ENCODE peak calls at places on chromosomes 1 and 21, in seven cellular contexts. Z, Y, U, V, P, C and T are unnamed samples.

GRCh38 chr1:94608852-94609570 is 67.5 kb upstream of the F3 start:
- DNase-seq in C (no peak), V (no peak), P (no peak), Y (no peak), Z (no peak), U (no peak), T (no peak)

GRCh38 chr1:41516168-41516961 is 31.9 kb upstream of the EDN2 start:
- DNase-seq in V (peak), Y (peak), Z (peak), P (peak), U (peak), C (peak), T (peak)

GRCh38 chr1:24110642-24111263 is 1.2 kb downstream of the MYOM3 start:
- DNase-seq in Z (no peak), U (no peak), P (no peak), Y (no peak), V (no peak), C (no peak), T (no peak)

GRCh38 chr1:117367769-117368059 is 465 bp downstream of the MAN1A2 start:
- DNase-seq in C (no peak), Y (peak), P (no peak), U (no peak), V (no peak), Z (no peak), T (no peak)

GRCh38 chr1:182716740-182717720 is 32.6 kb upstream of the RGS8 start:
- DNase-seq in Y (no peak), U (no peak), P (no peak), V (no peak), Z (no peak), C (no peak), T (no peak)

GRCh38 chr1:211009944-211010343 is 124.0 kb downstream of the KCNH1 start:
- DNase-seq in Z (no peak), V (no peak), U (no peak), P (no peak), Y (no peak), C (no peak), T (no peak)

GRCh38 chr1:32753532-32754281 is 51.1 kb upstream of the SYNC start:
- DNase-seq in V (peak), Z (peak), C (no peak), P (peak), Y (peak), U (no peak), T (peak)

GRCh38 chr1:231683439-231684165 is 57.0 kb downstream of the DISC1 start:
- DNase-seq in Y (no peak), U (no peak), P (no peak), Z (no peak), V (no peak), C (peak), T (no peak)

GRCh38 chr1:43557744-43558245 is 27.1 kb downstream of the PTPRF start:
- DNase-seq in V (no peak), C (no peak), Y (no peak), Z (no peak), U (no peak), P (peak), T (no peak)

GRCh38 chr1:93581917-93582850 is 99.5 kb downstream of the BCAR3 start:
- DNase-seq in Y (no peak), Z (no peak), P (no peak), U (no peak), V (no peak), C (no peak), T (no peak)

GRCh38 chr21:44957047-44957831 is 17.4 kb downstream of the SLX9 start:
- DNase-seq in Z (no peak), U (no peak), V (no peak), Y (no peak), C (no peak), P (no peak), T (no peak)

GRCh38 chr1:19445417-19446342 is 39.7 kb downstream of the CAPZB start:
- DNase-seq in Z (no peak), C (no peak), V (no peak), Y (no peak), U (peak), P (peak), T (no peak)

GRCh38 chr1:26584022-26584485 is 54.5 kb downstream of the RPS6KA1 start:
- DNase-seq in Z (no peak), P (no peak), C (no peak), U (peak), Y (no peak), V (no peak), T (peak)

GRCh38 chr21:44564099-44564498 is 5.5 kb upstream of the KRTAP10-3 start:
- DNase-seq in Y (no peak), U (no peak), V (no peak), C (no peak), Z (no peak), P (no peak), T (no peak)

GRCh38 chr1:37509181-37509580 is 5.4 kb downstream of the MEAF6 start:
- DNase-seq in Y (no peak), Z (no peak), U (no peak), V (peak), C (no peak), P (no peak), T (no peak)

GRCh38 chr1:230174041-230174440 is 107.0 kb downstream of the GALNT2 start:
- DNase-seq in Y (no peak), U (no peak), P (no peak), V (no peak), C (no peak), Z (no peak), T (no peak)

GRCh38 chr1:160400646-160401486 is 502 bp downstream of the VANGL2 start:
- DNase-seq in Y (no peak), U (no peak), C (no peak), V (no peak), Z (no peak), P (no peak), T (no peak)

GRCh38 chr1:213564215-213564659 is 423.5 kb upstream of the PROX1 start:
- DNase-seq in Z (no peak), U (no peak), Y (no peak), V (no peak), C (no peak), P (no peak), T (peak)

GRCh38 chr21:32412162-32412997 is at the start of gene EVA1C:
- DNase-seq in Y (peak), V (peak), U (peak), C (no peak), Z (peak), P (peak), T (peak)

GRCh38 chr1:30756545-30757195 is 904 bp downstream of the LAPTM5 start:
- DNase-seq in Z (peak), Y (peak), V (peak), U (peak), C (peak), P (peak), T (peak)

GRCh38 chr1:189180057-189180456 is 1297.6 kb downstream of the BRINP3 start:
- DNase-seq in V (peak), Z (no peak), P (no peak), C (no peak), Y (no peak), U (no peak), T (no peak)
- H3K4me3 ChIP-seq in V (no peak), Z (no peak), P (no peak), C (no peak), Y (no peak), U (no peak), T (no peak)

GRCh38 chr1:55622071-55622470 is 406.9 kb upstream of the USP24 start:
- DNase-seq in V (no peak), C (no peak), U (no peak), Z (no peak), Y (no peak), P (no peak), T (no peak)
- H3K4me3 ChIP-seq in V (no peak), C (no peak), U (no peak), Z (no peak), Y (no peak), P (no peak), T (no peak)

DNA sequence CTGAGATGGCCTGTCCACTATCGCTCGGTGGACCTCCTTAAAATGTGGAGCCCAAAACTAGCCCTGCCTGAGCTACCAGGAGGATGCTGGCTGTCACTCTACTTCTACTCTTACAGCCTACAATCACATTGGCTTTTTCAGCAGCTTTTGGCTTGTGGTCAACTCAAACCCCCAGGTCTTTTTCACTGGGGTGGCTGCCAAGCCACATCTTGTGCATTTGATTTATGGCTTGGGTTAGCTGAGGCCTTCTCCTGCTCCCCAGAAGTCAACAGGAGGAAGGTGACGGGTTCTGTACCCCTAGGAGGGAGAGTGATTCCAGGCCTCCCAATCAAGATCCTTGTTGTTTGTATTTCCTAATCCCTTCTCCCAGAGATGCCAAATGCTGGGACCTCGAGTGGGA is 124.3 kb downstream of the LACTBL1 start:
- DNase-seq in C (no peak), Z (no peak), U (no peak), V (no peak), Y (no peak), P (no peak), T (no peak)
- H3K4me3 ChIP-seq in C (no peak), Z (no peak), U (no peak), V (no peak), Y (no peak), P (no peak), T (no peak)

GRCh38 chr1:205420938-205421337 is 918 bp downstream of the LEMD1 start:
- DNase-seq in C (no peak), P (no peak), Y (no peak), U (no peak), Z (no peak), V (no peak), T (no peak)

GRCh38 chr1:205424881-205425635 is 3.2 kb upstream of the LEMD1 start:
- DNase-seq in Y (no peak), Z (no peak), U (no peak), P (no peak), C (no peak), V (no peak), T (no peak)

GRCh38 chr1:205423814-205424399 is 2.1 kb upstream of the LEMD1 start:
- DNase-seq in U (no peak), Y (no peak), Z (no peak), P (no peak), V (no peak), C (no peak), T (no peak)

GRCh38 chr1:205421728-205422127 is at the start of gene LEMD1:
- DNase-seq in C (no peak), Y (no peak), P (no peak), Z (no peak), U (no peak), V (no peak), T (no peak)

DNA sequence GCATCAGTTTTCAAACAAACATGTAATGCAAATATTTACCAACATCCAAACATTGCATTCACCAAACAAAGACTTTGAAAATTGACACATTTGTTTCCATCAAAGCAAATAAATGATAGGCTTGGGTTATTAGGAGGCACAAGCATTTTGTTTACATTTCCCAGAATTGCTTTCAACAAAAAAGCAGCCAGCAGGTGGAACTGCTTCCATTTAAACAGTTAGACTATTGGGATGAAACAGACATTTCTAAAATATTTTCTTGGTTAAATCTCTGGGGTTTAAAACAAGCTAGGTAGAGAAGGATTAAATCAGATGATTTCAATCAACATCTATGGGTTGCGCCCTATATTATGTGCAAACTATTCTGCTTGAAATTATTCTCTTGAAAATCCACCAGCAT is 1.4 kb upstream of the LEMD1 start:
- DNase-seq in U (no peak), V (no peak), Z (no peak), Y (no peak), P (no peak), C (no peak), T (no peak)
- H3K4me3 ChIP-seq in U (no peak), V (no peak), Z (no peak), Y (no peak), P (no peak), C (no peak), T (no peak)

GRCh38 chr1:10635385-10635896 is 160.7 kb downstream of the PEX14 start:
- DNase-seq in C (no peak), V (no peak), P (peak), Z (no peak), Y (no peak), U (no peak), T (peak)
- H3K4me3 ChIP-seq in C (no peak), V (no peak), P (no peak), Z (no peak), Y (no peak), U (no peak), T (no peak)